ENCODE peak calls at places on chromosomes 2 and 18, in eight cellular contexts. I is body of pancreas, Q is H1, G is heart left ventricle, M is A549, J is tibial nerve, A is transverse colon, T is lower leg skin. N is an unnamed sample.

GRCh38 chr2:229027353-229028115 is 243.6 kb downstream of the PID1 start:
- DNase-seq in I (no peak), Q (no peak), G (no peak), M (no peak), J (no peak), A (no peak), T (no peak), N (no peak)

GRCh38 chr2:15941970-15942710 is 1.8 kb downstream of the MYCN start:
- DNase-seq in I (no peak), Q (no peak), G (peak; percentile 31), M (peak; percentile 31), J (no peak), A (peak; percentile 16), T (peak; percentile 83), N (no peak)

GRCh38 chr2:158414538-158414937 is 42.0 kb downstream of the CCDC148 start:
- DNase-seq in I (no peak), Q (no peak), G (no peak), M (no peak), J (no peak), A (no peak), T (no peak), N (no peak)

GRCh38 chr18:49025767-49026500 is 75.2 kb upstream of the SMAD7 start:
- DNase-seq in I (no peak), Q (no peak), G (no peak), M (no peak), J (no peak), A (no peak), T (peak; percentile 71), N (no peak)

GRCh38 chr2:83795777-83796176 is 663.3 kb downstream of the SUCLG1 start:
- DNase-seq in I (no peak), Q (no peak), G (no peak), M (no peak), J (no peak), A (no peak), T (no peak), N (no peak)

GRCh38 chr18:8314123-8314522 is 295.1 kb upstream of the RAB12 start:
- DNase-seq in I (no peak), Q (no peak), G (no peak), M (no peak), J (no peak), A (no peak), T (no peak), N (no peak)

GRCh38 chr2:33366473-33366872 is 110.0 kb upstream of the RASGRP3 start:
- DNase-seq in I (peak; percentile 29), Q (no peak), G (peak; percentile 49), M (no peak), J (no peak), A (no peak), T (no peak), N (peak; percentile 41)

GRCh38 chr2:158191569-158191968 is 89.9 kb downstream of the UPP2 start:
- DNase-seq in I (no peak), Q (no peak), G (peak; percentile 10), M (no peak), J (no peak), A (no peak), T (no peak), N (no peak)

GRCh38 chr2:66565291-66565690 is 130.4 kb downstream of the MEIS1 start:
- DNase-seq in I (no peak), Q (no peak), G (no peak), M (no peak), J (no peak), A (no peak), T (no peak), N (no peak)

GRCh38 chr2:21022792-21023367 is 21.0 kb downstream of the APOB start:
- DNase-seq in I (no peak), Q (no peak), G (no peak), M (no peak), J (no peak), A (no peak), T (no peak), N (no peak)
- TF ChIP-seq POLR2A in I (no peak), Q (no peak), G (no peak), M (no peak), J (no peak), A (no peak), T (no peak), N (no peak)

DNA sequence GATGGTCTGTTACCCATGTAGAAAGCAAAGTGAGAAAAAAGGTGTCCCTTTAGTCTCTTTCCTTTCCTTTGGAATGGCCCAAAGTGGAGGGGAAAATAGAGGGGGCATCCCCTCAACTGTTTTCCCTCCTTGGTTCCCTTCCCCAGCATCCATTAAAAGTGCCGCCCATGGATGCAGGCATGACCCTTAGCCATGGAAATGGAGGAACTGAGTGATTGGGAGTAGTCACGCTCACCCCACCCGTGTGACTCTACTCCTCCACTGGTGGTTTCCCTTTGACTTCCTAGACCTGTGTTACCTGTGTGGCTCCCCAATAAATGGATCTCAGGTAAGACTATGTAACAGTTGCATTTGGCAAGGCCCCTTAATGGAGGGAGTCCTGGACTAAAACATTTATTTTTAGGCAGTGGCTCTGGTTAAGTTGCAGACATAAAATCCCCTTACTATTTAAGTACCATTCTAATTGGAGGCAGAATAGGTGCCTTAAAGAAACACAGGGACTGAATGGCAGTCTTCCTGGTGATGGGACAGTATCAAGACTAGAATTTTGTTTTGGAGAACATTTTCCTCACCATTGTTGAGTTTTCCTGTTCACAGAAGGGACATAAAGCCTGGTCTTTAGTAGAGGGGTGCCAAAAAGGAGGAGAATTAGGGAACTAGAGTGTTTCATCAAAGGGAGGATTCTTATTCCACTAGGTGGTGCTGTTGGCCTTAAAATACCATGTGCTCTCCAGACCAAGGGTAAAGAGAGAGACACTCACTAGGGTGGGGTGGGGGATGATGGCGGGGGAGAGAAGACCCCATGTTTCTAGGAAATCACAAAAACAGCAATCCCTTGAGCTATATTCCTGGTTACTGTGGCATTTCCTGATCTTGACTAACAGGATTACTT is 25.7 kb upstream of the PLA2R1 start:
- DNase-seq in I (no peak), Q (no peak), G (no peak), M (peak; percentile 35), J (no peak), A (no peak), T (no peak), N (no peak)
- TF ChIP-seq CTCF in I (no peak), Q (peak; percentile 10), G (no peak), M (peak; percentile 86), J (no peak), A (peak; percentile 36), T (no peak), N (no peak)

GRCh38 chr2:134800341-134800740 is 38.1 kb upstream of the ACMSD start:
- DNase-seq in I (no peak), Q (no peak), G (no peak), M (no peak), J (no peak), A (no peak), T (no peak), N (no peak)
- TF ChIP-seq POLR2A in I (no peak), Q (no peak), G (no peak), M (no peak), J (no peak), A (no peak), T (no peak), N (no peak)

GRCh38 chr2:212733273-212733672 is 194.7 kb upstream of the ERBB4 start:
- DNase-seq in I (no peak), Q (no peak), G (no peak), M (no peak), J (no peak), A (no peak), T (no peak), N (no peak)
- TF ChIP-seq CTCF in I (no peak), Q (no peak), G (no peak), M (no peak), J (no peak), A (no peak), T (no peak), N (no peak)

GRCh38 chr2:75646583-75647425 is at the start of gene MRPL19:
- DNase-seq in I (peak; percentile 91), Q (peak; percentile 44), G (peak; percentile 92), M (peak; percentile 98), J (peak; percentile 83), A (peak; percentile 90), T (peak; percentile 94), N (peak; percentile 86)
- TF ChIP-seq POLR2A in I (peak; percentile 72), Q (peak; percentile 84), G (peak; percentile 56), M (peak; percentile 79), J (peak; percentile 27), A (peak; percentile 45), T (no peak), N (peak; percentile 47)

GRCh38 chr18:9804517-9805104 is 81.2 kb upstream of the TXNDC2 start:
- DNase-seq in I (no peak), Q (no peak), G (no peak), M (no peak), J (no peak), A (no peak), T (no peak), N (no peak)
- TF ChIP-seq CTCF in I (no peak), Q (no peak), G (no peak), M (no peak), J (no peak), A (no peak), T (no peak), N (no peak)

DNA sequence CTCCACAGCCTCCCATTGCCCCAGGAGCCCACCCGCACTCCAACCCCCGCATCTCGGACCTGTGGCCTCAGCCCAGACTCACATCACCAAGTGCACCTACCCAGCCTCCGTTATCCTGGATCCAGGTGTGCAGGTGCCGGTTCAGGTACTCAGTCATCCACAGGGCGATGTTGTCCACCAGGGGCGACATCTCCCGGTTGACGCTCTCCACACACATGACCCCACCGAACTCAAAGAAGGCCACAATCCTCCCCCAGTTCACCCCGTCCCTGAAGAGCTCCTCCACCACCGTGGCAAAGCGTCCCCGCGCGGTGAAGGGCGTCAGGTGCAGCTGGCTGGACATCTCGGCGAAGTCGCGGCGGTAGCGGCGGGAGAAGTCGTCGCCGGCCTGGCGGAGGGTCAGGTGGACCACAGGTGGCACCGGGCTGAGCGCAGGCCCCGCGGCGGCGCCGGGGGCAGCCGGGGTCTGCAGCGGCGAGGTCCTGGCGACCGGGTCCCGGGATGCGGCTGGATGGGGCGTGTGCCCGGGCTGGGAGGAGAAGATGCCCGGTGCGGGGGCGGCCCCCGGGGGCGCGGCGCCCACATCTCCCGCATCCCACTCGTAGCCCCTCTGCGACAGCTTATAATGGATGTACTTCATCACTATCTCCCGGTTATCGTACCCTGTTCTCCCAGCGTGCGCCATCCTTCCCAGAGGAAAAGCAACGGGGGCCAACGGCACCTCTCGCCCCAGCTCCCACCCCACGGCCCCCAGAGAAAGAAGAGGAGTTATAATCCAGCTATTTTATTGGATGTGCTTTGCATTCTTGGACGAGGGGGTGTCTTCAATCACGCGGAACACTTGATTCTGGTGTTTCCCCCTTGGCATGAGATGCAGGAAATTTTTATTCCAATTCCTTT is 1.3 kb downstream of the BCL2 start:
- DNase-seq in I (peak; percentile 63), Q (no peak), G (peak; percentile 65), M (no peak), J (peak; percentile 61), A (peak; percentile 88), T (peak; percentile 94), N (peak; percentile 75)
- TF ChIP-seq POLR2A in I (no peak), Q (no peak), G (no peak), M (no peak), J (peak; percentile 36), A (no peak), T (no peak), N (no peak)

N was measured in gastrocnemius medialis.